ENCODE peak calls at places on chromosomes 16 and 17, in five cellular contexts. R, E, N, V and O are unnamed samples.

GRCh38 chr16:56915311-56916105 is 16.4 kb upstream of the HERPUD1 start:
- DNase-seq in R (peak), E (no peak), N (no peak), V (no peak), O (peak)

GRCh38 chr16:4534151-4534790 is 4.3 kb downstream of the CDIP1 start:
- DNase-seq in R (no peak), E (no peak), N (no peak), V (no peak), O (no peak)

GRCh38 chr17:7837375-7838290 is 3.6 kb downstream of the KDM6B start:
- DNase-seq in R (no peak), E (no peak), N (no peak), V (no peak), O (no peak)

GRCh38 chr16:46731691-46732555 is 16.2 kb downstream of the MYLK3 start:
- DNase-seq in R (peak), E (no peak), N (no peak), V (no peak), O (no peak)

GRCh38 chr17:78345791-78346494 is 13.9 kb downstream of the SOCS3 start:
- DNase-seq in R (no peak), E (no peak), N (no peak), V (no peak), O (no peak)

GRCh38 chr17:47935961-47936360 is 5.4 kb upstream of the PNPO start:
- DNase-seq in R (no peak), E (no peak), N (peak), V (no peak), O (no peak)

GRCh38 chr16:4500283-4500682 is 24.1 kb downstream of the HMOX2 start:
- DNase-seq in R (no peak), E (no peak), N (peak), V (peak), O (no peak)

GRCh38 chr17:60817187-60817586 is 139.5 kb downstream of the BCAS3 start:
- DNase-seq in R (no peak), E (no peak), N (peak), V (no peak), O (no peak)

GRCh38 chr17:77893144-77894044 is 65.1 kb upstream of the TNRC6C start:
- DNase-seq in R (no peak), E (no peak), N (no peak), V (peak), O (no peak)

GRCh38 chr17:50621562-50621961 is 13.1 kb upstream of the ABCC3 start:
- DNase-seq in R (no peak), E (no peak), N (no peak), V (no peak), O (no peak)